ENCODE peak calls at places on chromosome 6, in five cellular contexts. A, G, C, P and Q are unnamed samples.

GRCh38 chr6:159429427-159429826 is 260.2 kb downstream of the FNDC1 start:
- DNase-seq in A (no peak), G (no peak), C (no peak), P (no peak), Q (no peak)

GRCh38 chr6:20954325-20954724 is 420.1 kb downstream of the CDKAL1 start:
- DNase-seq in A (no peak), G (no peak), C (no peak), P (no peak), Q (no peak)

GRCh38 chr6:116996842-116997241 is 119.8 kb downstream of the RFX6 start:
- DNase-seq in A (no peak), G (no peak), C (no peak), P (no peak), Q (no peak)

GRCh38 chr6:170040115-170040500 is 250.8 kb downstream of the DLL1 start:
- DNase-seq in A (no peak), G (no peak), C (no peak), P (no peak), Q (no peak)

GRCh38 chr6:20102674-20103073 is 109.6 kb downstream of the MBOAT1 start:
- DNase-seq in A (no peak), G (no peak), C (no peak), P (no peak), Q (no peak)

GRCh38 chr6:30615958-30616810 is 859 bp downstream of the PPP1R10 start:
- DNase-seq in A (no peak), G (peak), C (peak), P (peak), Q (no peak)

GRCh38 chr6:128131036-128131435 is 230.2 kb upstream of the THEMIS start:
- DNase-seq in A (no peak), G (no peak), C (no peak), P (no peak), Q (no peak)

GRCh38 chr6:409370-409972 is 17.9 kb downstream of the IRF4 start:
- DNase-seq in A (no peak), G (no peak), C (no peak), P (no peak), Q (no peak)

GRCh38 chr6:100283288-100283687 is 181.4 kb downstream of the SIM1 start:
- DNase-seq in A (peak), G (peak), C (no peak), P (no peak), Q (no peak)

GRCh38 chr6:112571486-112571885 is 224.4 kb downstream of the RFPL4B start:
- DNase-seq in A (no peak), G (peak), C (no peak), P (peak), Q (no peak)

GRCh38 chr6:129469070-129469662 is 240.8 kb downstream of the ARHGAP18 start:
- DNase-seq in A (no peak), G (no peak), C (no peak), P (no peak), Q (no peak)

GRCh38 chr6:167497387-167498056 is 172.6 kb downstream of the TTLL2 start:
- DNase-seq in A (no peak), G (no peak), C (no peak), P (peak), Q (no peak)

GRCh38 chr6:89098461-89098860 is 17.9 kb downstream of the PNRC1 start:
- DNase-seq in A (no peak), G (no peak), C (no peak), P (no peak), Q (no peak)

GRCh38 chr6:123089223-123089622 is 93.2 kb downstream of the CLVS2 start:
- DNase-seq in A (no peak), G (no peak), C (no peak), P (no peak), Q (no peak)

GRCh38 chr6:134057478-134057877 is 5.1 kb upstream of the SLC2A12 start:
- DNase-seq in A (no peak), G (no peak), C (no peak), P (no peak), Q (no peak)

GRCh38 chr6:108175592-108176279 is 9.9 kb downstream of the NR2E1 start:
- DNase-seq in A (no peak), G (no peak), C (peak), P (no peak), Q (no peak)

GRCh38 chr6:17640477-17640917 is 40.4 kb downstream of the FAM8A1 start:
- DNase-seq in A (no peak), G (peak), C (no peak), P (no peak), Q (no peak)

GRCh38 chr6:71011861-71012260 is 55.0 kb upstream of the B3GAT2 start:
- DNase-seq in A (no peak), G (no peak), C (peak), P (no peak), Q (no peak)

GRCh38 chr6:14711056-14711703 is 534.7 kb upstream of the JARID2 start:
- DNase-seq in A (no peak), G (peak), C (peak), P (no peak), Q (no peak)

GRCh38 chr6:145372671-145373123 is 362.6 kb downstream of the EPM2A start:
- DNase-seq in A (no peak), G (peak), C (no peak), P (no peak), Q (no peak)

GRCh38 chr6:125067552-125067951 is 86.0 kb upstream of the TPD52L1 start:
- DNase-seq in A (no peak), G (no peak), C (no peak), P (no peak), Q (no peak)

GRCh38 chr6:138491020-138491419 is 8.3 kb downstream of the NHSL1 start:
- DNase-seq in A (no peak), G (no peak), C (no peak), P (no peak), Q (no peak)

GRCh38 chr6:67896476-67896875 is 738.6 kb upstream of the ADGRB3 start:
- DNase-seq in A (no peak), G (peak), C (no peak), P (no peak), Q (no peak)

GRCh38 chr6:54419885-54420284 is 111.6 kb downstream of the TINAG start:
- DNase-seq in A (no peak), G (peak), C (no peak), P (no peak), Q (no peak)

GRCh38 chr6:104704191-104704590 is 155.5 kb downstream of the HACE1 start:
- DNase-seq in A (no peak), G (peak), C (no peak), P (no peak), Q (no peak)

GRCh38 chr6:39137235-39137634 is 22.2 kb upstream of the SAYSD1 start:
- DNase-seq in A (no peak), G (peak), C (no peak), P (no peak), Q (peak)

GRCh38 chr6:112735129-112735528 is 388.0 kb downstream of the RFPL4B start:
- DNase-seq in A (no peak), G (no peak), C (no peak), P (no peak), Q (no peak)

GRCh38 chr6:118939683-118940082 is 4.7 kb upstream of the MCM9 start:
- DNase-seq in A (no peak), G (no peak), C (no peak), P (no peak), Q (no peak)

GRCh38 chr6:157594292-157594691 is 213.3 kb downstream of the ZDHHC14 start:
- DNase-seq in A (no peak), G (no peak), C (no peak), P (no peak), Q (no peak)

GRCh38 chr6:43495409-43495941 is 14.7 kb downstream of the LRRC73 start:
- DNase-seq in A (no peak), G (no peak), C (no peak), P (no peak), Q (no peak)

GRCh38 chr6:157774153-157775135 is 48.6 kb upstream of the SNX9 start:
- DNase-seq in A (no peak), G (peak), C (no peak), P (no peak), Q (no peak)

GRCh38 chr6:14440891-14441358 is 323.4 kb downstream of the CD83 start:
- DNase-seq in A (no peak), G (peak), C (no peak), P (no peak), Q (no peak)

GRCh38 chr6:13119549-13119948 is 208.8 kb downstream of the TBC1D7 start:
- DNase-seq in A (no peak), G (no peak), C (no peak), P (no peak), Q (no peak)

GRCh38 chr6:13117561-13117960 is 210.8 kb downstream of the TBC1D7 start:
- DNase-seq in A (no peak), G (no peak), C (no peak), P (no peak), Q (no peak)

GRCh38 chr6:13116155-13116554 is 212.2 kb downstream of the TBC1D7 start:
- DNase-seq in A (no peak), G (no peak), C (no peak), P (no peak), Q (no peak)

DNA sequence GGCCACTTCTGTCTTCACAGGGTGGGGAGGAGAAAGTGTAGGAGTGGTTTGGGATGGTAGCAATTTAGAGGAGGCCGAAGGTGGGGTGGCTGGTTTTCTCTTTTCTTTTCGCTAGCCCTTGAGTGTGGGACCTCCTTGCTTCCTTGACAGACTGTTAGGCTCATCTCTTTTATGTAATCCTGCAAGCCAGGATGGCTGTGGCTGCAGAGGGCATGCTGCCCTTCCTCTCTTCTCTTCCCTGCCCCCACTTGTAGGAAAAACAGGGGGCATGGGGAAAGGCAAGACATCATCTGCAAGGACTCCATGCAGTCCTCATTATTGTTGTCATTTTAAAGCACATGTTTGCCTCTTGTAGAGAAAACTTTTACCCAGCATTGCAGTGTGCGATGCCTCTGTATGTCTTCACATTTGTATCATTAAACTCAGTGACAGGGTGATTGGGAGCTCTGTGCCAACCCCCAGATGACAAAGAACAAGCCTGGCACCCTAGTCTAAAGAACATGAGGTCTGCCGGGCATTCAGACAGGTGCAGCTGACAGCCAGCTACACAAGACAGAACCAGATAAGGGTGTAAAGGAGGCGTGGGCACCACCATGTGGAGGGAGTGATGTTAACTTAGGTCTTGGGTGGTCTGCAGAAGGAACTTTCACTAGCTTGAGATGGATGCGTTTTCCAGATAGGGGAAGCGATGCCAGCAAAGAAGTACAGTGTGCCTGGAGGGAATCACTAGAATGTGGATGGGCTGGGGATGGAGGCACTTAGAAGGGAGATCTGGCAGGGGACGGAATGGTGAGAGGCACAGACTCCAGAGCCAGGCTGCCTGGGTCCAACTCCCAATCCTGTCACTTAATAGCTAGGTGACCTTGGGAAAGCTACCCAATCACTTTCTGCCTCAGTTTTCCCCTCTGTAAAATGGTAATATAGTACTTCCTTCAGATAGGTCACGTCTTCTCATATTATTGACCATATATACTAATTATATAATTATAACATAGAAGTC is 207.6 kb downstream of the TBC1D7 start:
- DNase-seq in A (no peak), G (no peak), C (peak), P (no peak), Q (no peak)
- TF ChIP-seq CTCF in A (no peak), G (no peak), C (peak), P (no peak), Q (no peak)

DNA sequence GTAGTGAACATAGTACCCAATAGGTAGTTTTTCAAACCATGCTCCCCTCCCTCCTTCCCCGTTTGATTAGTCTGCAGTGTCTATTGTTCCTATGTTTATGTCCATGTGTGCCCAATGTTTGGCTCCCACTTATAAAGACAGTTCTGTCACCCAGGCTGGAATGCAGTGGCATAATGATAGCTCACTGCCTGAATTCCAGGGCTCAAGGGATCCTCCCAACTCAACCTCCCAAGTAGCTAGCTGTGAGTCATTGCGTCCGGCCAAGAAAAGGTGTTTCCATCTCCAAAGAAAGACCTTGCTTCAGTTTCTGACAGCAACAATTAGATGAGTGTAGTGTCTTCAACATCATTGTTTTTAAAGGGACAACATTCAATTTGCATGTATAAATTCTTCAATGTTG is 131.1 kb upstream of the CEP162 start:
- DNase-seq in A (no peak), G (no peak), C (no peak), P (no peak), Q (no peak)
- TF ChIP-seq CTCF in A (no peak), G (no peak), C (no peak), P (no peak), Q (no peak)

GRCh38 chr6:142301421-142302391 is at the start of gene ADGRG6:
- DNase-seq in A (peak), G (no peak), C (peak), P (peak), Q (peak)
- TF ChIP-seq CTCF in A (no peak), G (no peak), C (peak), P (no peak), Q (no peak)

DNA sequence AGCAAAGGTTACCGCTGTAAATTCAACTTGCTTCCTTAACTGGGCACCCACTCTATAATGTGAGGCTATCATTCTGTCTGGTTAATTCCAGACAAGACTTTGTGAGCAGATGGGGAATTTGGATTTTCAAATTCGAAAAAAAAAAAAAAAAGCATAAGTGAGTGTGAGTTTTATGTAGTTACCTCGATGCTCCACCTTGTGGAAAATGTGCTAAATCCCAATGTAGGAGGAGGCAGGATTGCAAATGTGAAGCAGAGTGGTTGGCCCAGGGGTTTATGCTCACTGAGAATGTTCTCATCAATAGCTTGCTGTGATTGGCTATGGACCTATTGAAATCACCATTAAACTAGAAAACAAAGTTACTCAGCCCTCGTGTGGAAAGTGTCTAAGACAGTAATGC is 150.9 kb upstream of the GMDS start:
- DNase-seq in A (no peak), G (no peak), C (no peak), P (no peak), Q (no peak)
- TF ChIP-seq CTCF in A (peak), G (no peak), C (peak), P (no peak), Q (no peak)

DNA sequence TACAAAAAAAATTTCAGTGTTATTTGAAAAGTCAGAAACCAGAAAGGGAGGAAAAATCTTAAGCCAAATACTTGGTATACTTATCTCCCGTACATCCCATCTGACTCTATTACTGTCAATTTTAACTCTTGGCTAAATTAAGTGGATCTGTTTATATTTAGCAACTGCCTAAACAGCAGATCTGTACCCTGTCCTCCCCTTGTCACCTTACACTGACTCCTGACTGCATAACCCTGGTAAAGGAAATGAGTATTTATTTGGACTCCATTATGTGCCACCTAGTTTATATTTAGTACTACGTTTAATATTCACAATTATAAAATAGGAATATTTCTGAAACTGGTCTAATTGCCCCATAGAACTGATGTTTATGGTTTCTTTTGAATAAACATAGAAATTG is 730.2 kb upstream of the GJE1 start:
- DNase-seq in A (no peak), G (no peak), C (no peak), P (no peak), Q (no peak)
- TF ChIP-seq CTCF in A (no peak), G (no peak), C (no peak), P (no peak), Q (no peak)

DNA sequence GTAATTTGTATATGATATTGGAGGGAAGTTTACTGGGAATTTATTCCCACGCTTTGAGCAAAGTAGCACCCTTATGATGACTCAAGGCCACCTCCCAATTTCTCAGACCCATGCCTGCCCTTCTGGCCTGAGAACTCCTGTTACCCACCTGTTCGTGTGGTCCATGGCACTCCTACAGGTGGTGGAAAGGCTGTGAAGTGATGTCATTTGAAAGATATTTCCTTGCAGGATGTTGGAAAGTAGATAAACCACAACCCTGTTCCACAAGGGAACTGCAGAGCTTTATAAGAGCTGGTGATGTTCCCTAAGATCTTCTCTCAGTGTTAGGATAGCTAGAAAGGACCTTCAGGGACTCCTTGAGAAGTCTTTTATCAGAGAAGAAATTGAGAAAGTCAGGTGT is 70.5 kb downstream of the ADGRG6 start:
- DNase-seq in A (peak), G (no peak), C (no peak), P (no peak), Q (no peak)
- TF ChIP-seq CTCF in A (no peak), G (no peak), C (no peak), P (no peak), Q (no peak)

GRCh38 chr6:28769626-28770402 is 154.0 kb downstream of the TRIM27 start:
- DNase-seq in A (no peak), G (peak), C (peak), P (no peak), Q (no peak)

GRCh38 chr6:28772480-28773381 is 151.1 kb downstream of the TRIM27 start:
- DNase-seq in A (peak), G (no peak), C (no peak), P (no peak), Q (no peak)

GRCh38 chr6:28774292-28775051 is 149.3 kb downstream of the TRIM27 start:
- DNase-seq in A (no peak), G (no peak), C (no peak), P (no peak), Q (no peak)

GRCh38 chr6:28770732-28771131 is 153.1 kb downstream of the TRIM27 start:
- DNase-seq in A (no peak), G (no peak), C (no peak), P (no peak), Q (no peak)

GRCh38 chr6:28771401-28772267 is 152.2 kb downstream of the TRIM27 start:
- DNase-seq in A (no peak), G (no peak), C (peak), P (no peak), Q (no peak)
- TF ChIP-seq CTCF in A (no peak), G (no peak), C (peak), P (no peak), Q (no peak)

GRCh38 chr6:161660666-161661571 is 387.1 kb upstream of the AGPAT4 start:
- DNase-seq in A (no peak), G (no peak), C (no peak), P (no peak), Q (no peak)
- TF ChIP-seq CTCF in A (no peak), G (no peak), C (peak), P (no peak), Q (no peak)